ENCODE peak calls at places on chromosomes 1 and 21, in seven cellular contexts. K is GM04504; C is T follicular helper cell; M is activated CD4-positive, alpha-beta T cell treated with anti-CD3 and anti-CD28 coated beads, Interleukin-2, amount 50 U/mL, for 48 hours; T is skeletal muscle cell; U is stimulated activated CD4-positive, alpha-beta T cell treated with anti-CD3 and anti-CD28 coated beads, Interleukin-1b, Interleukin-23, amount 100 ng/mL, for 24 hours; O is NB4. E is an unnamed sample.

GRCh38 chr1:212007896-212008295 is 27.5 kb downstream of the INTS7 start:
- DNase-seq in U (no peak), K (no peak), O (no peak), C (no peak), T (no peak), M (no peak), E (no peak)

GRCh38 chr1:37323486-37324377 is 150.6 kb upstream of the ZC3H12A start:
- DNase-seq in M (peak; percentile 43), U (peak; percentile 8), K (no peak), O (peak; percentile 55), T (no peak), C (no peak), E (peak; percentile 16)

GRCh38 chr1:71587961-71588360 is 507.1 kb upstream of the ZRANB2 start:
- DNase-seq in C (no peak), U (no peak), M (no peak), K (peak; percentile 24), O (peak; percentile 40), T (peak; percentile 25), E (peak; percentile 10)

GRCh38 chr1:22121421-22121911 is 21.4 kb downstream of the WNT4 start:
- DNase-seq in C (no peak), U (no peak), K (no peak), T (no peak), M (no peak), O (no peak), E (no peak)

GRCh38 chr1:45739137-45739536 is 11.3 kb downstream of the IPP start:
- DNase-seq in U (no peak), M (no peak), O (no peak), T (no peak), K (no peak), C (no peak), E (no peak)

GRCh38 chr1:71919812-71920509 is 362.4 kb downstream of the NEGR1 start:
- DNase-seq in C (no peak), U (no peak), T (no peak), M (no peak), K (no peak), O (no peak), E (no peak)

GRCh38 chr1:225467193-225468020 is 39.6 kb upstream of the LBR start:
- DNase-seq in C (peak; percentile 71), U (peak; percentile 68), T (no peak), K (no peak), M (peak; percentile 87), O (peak; percentile 94), E (peak; percentile 63)

GRCh38 chr1:243549108-243549507 is 293.3 kb downstream of the SDCCAG8 start:
- DNase-seq in U (no peak), T (peak; percentile 49), C (no peak), M (no peak), K (no peak), O (no peak), E (peak; percentile 33)

GRCh38 chr21:42852925-42853570 is 26.3 kb downstream of the WDR4 start:
- DNase-seq in O (no peak), U (no peak), T (no peak), M (no peak), C (no peak), K (no peak), E (no peak)

GRCh38 chr1:30768830-30769718 is 11.5 kb upstream of the LAPTM5 start:
- DNase-seq in M (no peak), T (no peak), U (no peak), O (peak; percentile 53), C (no peak), K (no peak), E (no peak)

GRCh38 chr1:6259491-6260362 is 1.2 kb downstream of the GPR153 start:
- DNase-seq in U (peak; percentile 67), K (no peak), C (peak; percentile 64), T (peak; percentile 32), M (peak; percentile 76), O (peak; percentile 88), E (peak; percentile 86)

GRCh38 chr1:233197940-233198339 is 97.6 kb downstream of the PCNX2 start:
- DNase-seq in C (no peak), O (peak; percentile 7), K (no peak), U (no peak), T (no peak), M (no peak), E (no peak)

GRCh38 chr1:15323989-15324866 is 77.2 kb downstream of the FHAD1 start:
- DNase-seq in K (no peak), U (no peak), O (no peak), C (no peak), T (no peak), M (no peak), E (peak; percentile 22)

GRCh38 chr1:43933386-43934278 is at the start of gene ARTN:
- DNase-seq in K (no peak), O (no peak), T (no peak), C (no peak), M (no peak), U (no peak), E (peak; percentile 67)

GRCh38 chr21:42480736-42481135 is 15.3 kb downstream of the RSPH1 start:
- DNase-seq in T (no peak), M (no peak), O (no peak), C (no peak), U (no peak), K (no peak), E (no peak)

GRCh38 chr21:18248171-18248570 is 3.5 kb downstream of the CHODL start:
- DNase-seq in O (no peak), M (no peak), T (no peak), C (no peak), K (no peak), U (no peak), E (no peak)

GRCh38 chr1:8880068-8880676 is 1.7 kb upstream of the ENO1 start:
- DNase-seq in C (no peak), T (peak; percentile 93), U (no peak), M (peak; percentile 63), O (peak; percentile 92), K (peak; percentile 94), E (peak; percentile 91)

GRCh38 chr1:161933592-161934277 is 89.9 kb downstream of the OLFML2B start:
- DNase-seq in T (no peak), C (no peak), M (no peak), O (no peak), U (no peak), K (no peak), E (peak; percentile 19)

GRCh38 chr1:152743371-152744145 is 14.3 kb upstream of the KPRP start:
- DNase-seq in T (no peak), U (no peak), C (no peak), O (no peak), K (no peak), M (no peak), E (no peak)